ENCODE peak calls at places on chromosomes 7 and 10, in six cellular contexts. P is esophagus squamous epithelium, S is IMR-90, V is heart left ventricle, B is HCT116, U is Peyer's patch. M is an unnamed sample.

GRCh38 chr7:150668472-150668911 is 17.0 kb upstream of the GIMAP2 start:
- DNase-seq in V (no peak), U (no peak), B (no peak), S (no peak), P (no peak), M (no peak)

GRCh38 chr10:68192113-68192512 is 39.8 kb downstream of the ATOH7 start:
- DNase-seq in V (no peak), P (no peak), B (no peak), S (peak; percentile 56), U (no peak), M (no peak)

GRCh38 chr7:1536768-1537630 is 6.5 kb downstream of the MAFK start:
- DNase-seq in V (peak; percentile 98), B (peak; percentile 81), U (peak; percentile 89), S (peak; percentile 99), P (no peak), M (peak; percentile 96)

GRCh38 chr10:33347227-33347626 is 12.8 kb upstream of the NRP1 start:
- DNase-seq in B (no peak), V (no peak), P (no peak), S (peak; percentile 71), U (no peak), M (no peak)

GRCh38 chr7:143305423-143306070 is 10.4 kb upstream of the CLCN1 start:
- DNase-seq in V (peak; percentile 83), S (peak; percentile 37), U (peak; percentile 91), P (no peak), B (peak; percentile 44), M (peak; percentile 82)

GRCh38 chr7:99557196-99557607 is 1.2 kb upstream of the ZNF655 start:
- DNase-seq in U (no peak), S (peak; percentile 13), P (no peak), V (no peak), B (no peak), M (no peak)

GRCh38 chr10:17140386-17140761 is 10.8 kb upstream of the CUBN start:
- DNase-seq in B (no peak), U (no peak), S (no peak), P (no peak), V (no peak), M (no peak)

GRCh38 chr7:28433604-28434254 is 21.4 kb downstream of the CREB5 start:
- DNase-seq in B (no peak), P (no peak), S (peak; percentile 52), V (peak; percentile 43), U (no peak), M (peak; percentile 18)

GRCh38 chr7:42407311-42407710 is 170.3 kb upstream of the GLI3 start:
- DNase-seq in B (no peak), U (no peak), S (no peak), V (no peak), P (no peak), M (no peak)

GRCh38 chr7:51543801-51544553 is 227.4 kb upstream of the COBL start:
- DNase-seq in V (no peak), P (no peak), U (no peak), B (no peak), S (no peak), M (no peak)

GRCh38 chr10:96089670-96090462 is 40.2 kb upstream of the ZNF518A start:
- DNase-seq in U (peak; percentile 94), S (peak; percentile 96), P (peak; percentile 85), B (peak; percentile 85), V (peak; percentile 97), M (peak; percentile 97)
- TF ChIP-seq POLR2A in U (peak; percentile 68), S (peak; percentile 79), P (no peak), B (peak; percentile 9), V (peak; percentile 39), M (no peak)

GRCh38 chr7:35717516-35717915 is 22.6 kb upstream of the HERPUD2 start:
- DNase-seq in U (no peak), V (no peak), S (no peak), B (no peak), P (no peak), M (no peak)
- H3K4me1 ChIP-seq in U (no peaks in the 10 kb centered on the region), V (peaks cover 3% of the 10 kb centered on the region), S (peaks cover 4% of the 10 kb centered on the region), B (no peaks in the 10 kb centered on the region), P (peaks cover 29% of the 10 kb centered on the region), M (no peaks in the 10 kb centered on the region)

DNA sequence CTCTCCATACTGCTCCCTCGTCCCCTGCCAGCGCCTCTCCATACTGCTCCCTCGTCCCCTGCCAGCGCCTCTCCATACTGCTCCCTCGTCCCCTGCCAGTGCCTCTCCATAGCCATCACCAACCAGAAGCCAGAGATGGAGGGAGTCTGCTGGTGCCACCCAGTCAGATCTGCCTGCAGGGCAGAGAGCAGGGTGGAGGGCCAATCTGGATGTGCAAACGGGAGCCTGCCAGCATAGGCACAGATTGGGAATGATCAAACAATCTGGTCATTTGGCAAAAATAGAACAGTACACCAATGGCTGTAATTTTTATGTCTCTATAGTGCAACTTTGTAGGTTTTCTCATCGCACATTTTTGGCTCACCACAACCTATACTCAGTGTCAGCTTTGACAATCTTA is 76.9 kb upstream of the LRRC4 start:
- DNase-seq in P (no peak), V (no peak), U (peak; percentile 13), B (no peak), S (no peak), M (no peak)
- H3K27ac ChIP-seq in P (no peak overlapping the region), V (no peak overlapping the region), U (no peak overlapping the region), B (no peak overlapping the region), S (no peak overlapping the region), M (no peak overlapping the region)

GRCh38 chr10:1648648-1649047 is 88.7 kb downstream of the ADARB2 start:
- DNase-seq in S (no peak), B (no peak), V (no peak), U (no peak), P (no peak), M (no peak)
- TF ChIP-seq POLR2A in S (no peak), B (no peak), V (no peak), U (no peak), P (no peak), M (no peak)

GRCh38 chr10:63221950-63222349 is 88.8 kb downstream of the NRBF2 start:
- DNase-seq in B (no peak), V (no peak), U (no peak), S (no peak), P (no peak), M (no peak)
- H3K4me1 ChIP-seq in B (peaks cover 7% of the 10 kb centered on the region), V (peaks cover 4% of the 10 kb centered on the region), U (no peaks in the 10 kb centered on the region), S (no peaks in the 10 kb centered on the region), P (peaks cover 15% of the 10 kb centered on the region), M (no peaks in the 10 kb centered on the region)

DNA sequence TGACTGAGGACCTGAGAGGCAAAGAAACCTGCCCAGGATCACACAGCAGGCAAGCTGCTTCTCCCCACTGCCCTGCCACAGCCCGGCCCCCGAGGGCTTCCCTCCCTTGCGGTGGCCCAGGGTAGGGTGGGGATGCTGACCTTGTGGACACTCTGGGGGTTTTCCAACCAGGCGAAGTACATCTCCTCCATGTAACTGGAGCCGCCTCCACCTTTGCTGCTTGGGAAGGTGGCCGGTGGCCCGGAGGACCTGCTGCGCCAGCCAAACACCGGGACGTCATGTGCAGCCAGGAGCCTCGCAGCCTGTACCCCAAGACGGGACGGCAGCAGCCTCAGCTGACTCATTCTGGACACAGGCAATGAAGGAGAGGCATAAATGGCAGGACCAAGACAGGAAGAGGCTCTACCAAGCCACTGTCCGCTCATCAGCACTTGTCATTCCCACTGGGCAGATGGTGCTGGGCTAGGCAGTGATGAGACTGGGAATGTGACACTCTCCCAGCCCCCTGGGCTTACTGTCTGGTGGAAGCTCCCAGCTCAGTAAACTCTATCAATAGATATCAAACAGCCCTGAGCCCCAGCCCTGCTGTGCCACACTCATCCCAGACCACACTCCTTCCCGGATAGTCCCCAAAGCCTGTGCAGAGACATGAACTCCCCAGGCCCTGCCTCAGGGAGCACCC is 3.7 kb downstream of the OGDHL start:
- DNase-seq in S (no peak), U (no peak), B (no peak), V (no peak), P (no peak), M (no peak)
- H3K27ac ChIP-seq in S (no peak overlapping the region), U (no peak overlapping the region), B (no peak overlapping the region), V (no peak overlapping the region), P (no peak overlapping the region), M (no peak overlapping the region)

GRCh38 chr7:148701414-148701813 is 2.7 kb downstream of the CUL1 start:
- DNase-seq in P (no peak), V (no peak), U (no peak), S (peak; percentile 38), B (no peak), M (no peak)

GRCh38 chr7:148699024-148699771 is 495 bp downstream of the CUL1 start:
- DNase-seq in U (peak; percentile 76), P (no peak), B (no peak), V (peak; percentile 74), S (peak; percentile 45), M (peak; percentile 67)

GRCh38 chr7:148699772-148700629 is 1.3 kb downstream of the CUL1 start:
- DNase-seq in U (no peak), P (no peak), S (peak; percentile 39), B (no peak), V (no peak), M (no peak)

GRCh38 chr7:148698397-148699023 is at the start of gene CUL1:
- DNase-seq in U (peak; percentile 92), V (peak; percentile 91), B (peak; percentile 34), P (peak; percentile 25), S (peak; percentile 52), M (peak; percentile 86)

DNA sequence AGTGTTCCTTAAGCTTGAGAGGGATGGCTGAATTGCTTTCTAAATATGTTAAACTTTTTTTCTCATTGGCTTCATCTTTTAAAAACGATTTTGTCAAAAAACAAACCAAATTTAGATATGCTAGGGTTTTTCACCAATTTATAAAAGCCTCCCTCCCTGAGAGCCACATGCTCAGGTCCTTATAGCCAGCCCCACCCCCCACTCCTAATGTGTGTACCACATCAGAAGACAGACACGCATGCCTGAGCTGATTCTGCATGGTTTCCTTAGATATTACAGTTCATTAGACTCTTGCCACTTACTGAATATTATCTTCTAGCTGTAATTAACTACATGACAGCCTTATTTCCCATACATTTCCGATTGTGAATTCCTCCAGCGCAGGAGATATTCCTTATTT is 2.0 kb downstream of the CUL1 start:
- DNase-seq in P (no peak), V (no peak), S (peak; percentile 50), B (no peak), U (no peak), M (peak; percentile 88)
- TF ChIP-seq POLR2A in P (no peak), V (no peak), S (no peak), B (no peak), U (no peak), M (no peak)

GRCh38 chr10:6214612-6215011 is 11.9 kb downstream of the PFKFB3 start:
- DNase-seq in S (no peak), V (no peak), B (no peak), U (no peak), P (no peak), M (no peak)
- H3K4me1 ChIP-seq in S (peaks cover 14% of the 10 kb centered on the region), V (peaks cover 6% of the 10 kb centered on the region), B (no peaks in the 10 kb centered on the region), U (no peaks in the 10 kb centered on the region), P (peaks cover 55% of the 10 kb centered on the region), M (peaks cover 14% of the 10 kb centered on the region)

GRCh38 chr10:44975487-44976331 is 2.9 kb downstream of the DEPP1 start:
- DNase-seq in B (peak; percentile 23), U (peak; percentile 49), S (peak; percentile 76), V (peak; percentile 50), P (no peak), M (peak; percentile 56)
- H3K27ac ChIP-seq in B (peak overlapping the region; percentile 19), U (peak overlapping the region; percentile 81), S (peak overlapping the region; percentile 39), V (peak overlapping the region; percentile 81), P (peak overlapping the region; percentile 86), M (peak overlapping the region; percentile 88)

GRCh38 chr10:119205926-119206602 is 1.3 kb upstream of the GRK5 start:
- DNase-seq in P (no peak), S (no peak), U (peak; percentile 77), V (peak; percentile 87), B (no peak), M (peak; percentile 68)
- TF ChIP-seq POLR2A in P (no peak), S (peak; percentile 18), U (no peak), V (no peak), B (no peak), M (no peak)

M was measured in testis.